ENCODE peak calls at places on chromosome 14, in six cellular contexts. D, Y, I, V, J and L are unnamed samples.
A peak's percentile ranks its signal among the peaks of the same experiment; 100 is the strongest.

GRCh38 chr14:83294941-83295340 is 1761.3 kb upstream of the SEL1L start:
- DNase-seq in D (no peak), I (no peak), V (peak; percentile 51), J (no peak), Y (no peak), L (no peak)

GRCh38 chr14:29671034-29671433 is 256.6 kb downstream of the PRKD1 start:
- DNase-seq in V (peak; percentile 26), J (no peak), I (no peak), Y (no peak), D (no peak), L (no peak)

GRCh38 chr14:56002876-56003625 is 115.2 kb upstream of the PELI2 start:
- DNase-seq in Y (no peak), J (no peak), D (peak; percentile 29), V (no peak), I (no peak), L (no peak)

GRCh38 chr14:94354638-94355185 is 31.6 kb upstream of the SERPINA6 start:
- DNase-seq in D (no peak), I (no peak), V (no peak), Y (no peak), J (no peak), L (no peak)

GRCh38 chr14:103031956-103032355 is 25.4 kb downstream of the CDC42BPB start:
- DNase-seq in Y (peak; percentile 50), J (no peak), I (no peak), V (no peak), D (peak; percentile 33), L (peak; percentile 59)

GRCh38 chr14:38217538-38217937 is 9.8 kb downstream of the SSTR1 start:
- DNase-seq in V (no peak), J (no peak), Y (no peak), D (no peak), I (no peak), L (no peak)

GRCh38 chr14:58942516-58942915 is 246.0 kb upstream of the DAAM1 start:
- DNase-seq in J (no peak), I (no peak), V (peak; percentile 31), D (no peak), Y (no peak), L (no peak)

GRCh38 chr14:37865719-37866549 is 270.5 kb downstream of the TTC6 start:
- DNase-seq in V (no peak), D (no peak), J (no peak), Y (no peak), I (no peak), L (no peak)

GRCh38 chr14:70448633-70449032 is 3.3 kb upstream of the ADAM21 start:
- DNase-seq in V (peak; percentile 62), J (no peak), Y (no peak), D (no peak), I (no peak), L (no peak)

GRCh38 chr14:30357791-30358190 is 201.2 kb upstream of the G2E3 start:
- DNase-seq in I (no peak), V (no peak), J (no peak), Y (no peak), D (no peak), L (no peak)

GRCh38 chr14:31926123-31926522 is 151.0 kb upstream of the ARHGAP5 start:
- DNase-seq in D (peak; percentile 70), J (no peak), I (no peak), Y (no peak), V (peak; percentile 53), L (no peak)

GRCh38 chr14:101665478-101666078 is 95.9 kb upstream of the PPP2R5C start:
- DNase-seq in V (peak; percentile 37), J (peak; percentile 22), D (peak; percentile 66), Y (peak; percentile 38), I (no peak), L (no peak)

GRCh38 chr14:24368562-24369252 is 723 bp downstream of the NFATC4 start:
- DNase-seq in V (peak; percentile 74), D (peak; percentile 91), Y (peak; percentile 60), I (peak; percentile 79), J (no peak), L (peak; percentile 90)

GRCh38 chr14:25041898-25042297 is 8.0 kb downstream of the STXBP6 start:
- DNase-seq in I (no peak), Y (no peak), V (no peak), J (no peak), D (no peak), L (no peak)

GRCh38 chr14:38553586-38553985 is 297.7 kb upstream of the CLEC14A start:
- DNase-seq in Y (no peak), V (peak; percentile 89), D (no peak), J (no peak), I (no peak), L (no peak)

GRCh38 chr14:75418779-75419768 is 8.7 kb upstream of the JDP2 start:
- DNase-seq in I (no peak), V (no peak), J (no peak), D (peak; percentile 78), Y (peak; percentile 70), L (no peak)

GRCh38 chr14:69081271-69081670 is 71.6 kb downstream of the DCAF5 start:
- DNase-seq in V (no peak), Y (no peak), I (no peak), D (no peak), J (no peak), L (no peak)

GRCh38 chr14:90839024-90839888 is 23.0 kb upstream of the TTC7B start:
- DNase-seq in Y (peak; percentile 25), I (peak; percentile 82), V (peak; percentile 63), D (no peak), J (no peak), L (no peak)

GRCh38 chr14:62031504-62031903 is 269.3 kb downstream of the SNAPC1 start:
- DNase-seq in D (no peak), J (no peak), Y (no peak), I (no peak), V (no peak), L (no peak)

GRCh38 chr14:100278702-100279101 is 27.5 kb downstream of the SLC25A29 start:
- DNase-seq in V (peak; percentile 67), I (no peak), Y (no peak), D (no peak), J (no peak), L (peak; percentile 81)

GRCh38 chr14:75182820-75183219 is 6.4 kb upstream of the TMED10 start:
- DNase-seq in V (peak; percentile 71), J (no peak), D (no peak), Y (no peak), I (peak; percentile 56), L (no peak)

GRCh38 chr14:83974647-83975163 is 1555.2 kb upstream of the FLRT2 start:
- DNase-seq in V (no peak), Y (peak; percentile 65), I (no peak), J (no peak), D (no peak), L (no peak)

GRCh38 chr14:23347406-23348296 is 5.0 kb downstream of the SLC22A17 start:
- DNase-seq in J (no peak), Y (no peak), D (no peak), V (no peak), I (no peak), L (no peak)

GRCh38 chr14:23344481-23344880 is 8.2 kb downstream of the SLC22A17 start:
- DNase-seq in V (no peak), I (no peak), D (no peak), Y (no peak), J (no peak), L (no peak)

GRCh38 chr14:23346693-23347405 is 5.8 kb downstream of the SLC22A17 start:
- DNase-seq in D (no peak), Y (no peak), V (no peak), J (no peak), I (no peak), L (no peak)

GRCh38 chr14:23348297-23348655 is 4.4 kb downstream of the SLC22A17 start:
- DNase-seq in Y (no peak), I (no peak), D (no peak), V (no peak), J (no peak), L (no peak)

DNA sequence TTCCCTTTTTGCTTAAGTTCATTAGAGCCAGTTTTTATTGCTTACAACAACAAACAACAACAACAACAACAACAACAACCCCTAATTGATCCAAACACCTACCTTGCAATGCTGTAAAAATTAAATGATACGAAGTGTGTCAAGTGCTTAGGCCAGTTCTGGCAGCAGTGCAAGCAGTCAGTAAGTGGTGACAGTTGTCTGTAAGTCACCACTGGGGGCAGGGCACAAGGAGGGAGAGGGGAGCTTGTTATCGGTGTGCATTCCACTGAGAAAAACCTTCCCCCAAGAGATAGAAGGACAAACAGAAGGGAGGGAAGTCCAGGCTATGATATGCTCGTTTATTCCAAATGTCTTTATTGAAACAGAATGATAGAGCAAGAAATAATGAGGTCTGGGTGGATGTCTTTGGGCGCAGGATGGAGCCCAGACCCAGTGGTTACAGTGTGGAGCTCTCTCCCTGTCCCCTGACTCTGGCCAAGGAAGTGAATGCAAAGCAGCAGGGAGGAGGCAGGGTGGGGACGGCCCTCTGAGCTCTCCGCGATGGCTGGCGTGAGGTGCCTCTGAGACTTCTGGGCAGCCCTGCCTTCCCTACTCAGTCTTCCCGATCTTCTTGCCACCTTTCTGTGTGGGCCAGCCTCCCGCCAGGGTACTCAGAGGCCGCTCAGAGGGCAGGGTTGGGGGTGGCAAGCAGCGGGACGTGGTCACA is 6.5 kb downstream of the SLC22A17 start:
- DNase-seq in I (no peak), V (no peak), J (no peak), D (peak; percentile 36), Y (no peak), L (no peak)
- H3K4me1 ChIP-seq in I (no peaks in the 10 kb centered on the region), V (no peaks in the 10 kb centered on the region), J (no peaks in the 10 kb centered on the region), D (no peaks in the 10 kb centered on the region), Y (no peaks in the 10 kb centered on the region), L (no peaks in the 10 kb centered on the region)

DNA sequence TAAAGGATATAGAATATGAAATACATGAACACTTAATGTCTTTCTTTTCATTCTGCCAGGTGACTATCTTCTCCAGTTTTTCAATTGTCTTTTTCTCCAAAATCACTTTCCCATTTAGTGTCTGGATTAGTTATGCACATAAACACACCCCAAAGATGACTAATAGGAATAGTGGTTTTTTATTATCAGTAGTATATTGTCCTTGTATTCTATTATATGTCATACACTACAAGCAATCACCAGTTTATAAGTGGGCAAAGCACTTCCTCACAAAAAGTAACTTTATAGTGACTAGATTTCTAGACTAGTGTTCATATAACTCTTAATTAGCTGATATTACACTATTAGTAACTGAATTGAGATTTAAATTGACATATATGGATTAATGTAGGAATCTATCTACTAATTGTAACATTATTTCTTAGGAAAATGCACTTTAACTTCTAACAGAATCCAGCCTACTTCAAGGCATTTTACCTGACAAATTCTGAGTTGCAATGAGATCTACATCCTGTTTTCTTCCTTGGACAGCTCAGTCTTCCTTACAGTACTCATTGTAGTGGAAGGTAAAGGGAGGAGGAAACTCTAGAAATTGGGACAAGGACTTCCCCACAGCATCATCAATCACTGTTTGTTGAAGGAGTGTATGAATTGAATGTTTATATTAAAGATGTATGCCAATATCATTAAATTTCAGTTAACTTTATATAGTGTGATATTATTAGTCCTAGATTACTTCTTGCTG is 186.1 kb upstream of the GARIN2 start:
- DNase-seq in I (no peak), V (no peak), Y (no peak), D (no peak), J (no peak), L (no peak)
- H3K4me1 ChIP-seq in I (no peaks in the 10 kb centered on the region), V (no peaks in the 10 kb centered on the region), Y (no peaks in the 10 kb centered on the region), D (no peaks in the 10 kb centered on the region), J (peaks cover 7% of the 10 kb centered on the region), L (no peaks in the 10 kb centered on the region)

GRCh38 chr14:76931629-76932402 is 96.7 kb downstream of the IRF2BPL start:
- DNase-seq in I (no peak), J (no peak), V (no peak), Y (no peak), D (no peak), L (no peak)
- H3K4me1 ChIP-seq in I (no peaks in the 10 kb centered on the region), J (peaks cover 32% of the 10 kb centered on the region), V (peaks cover 16% of the 10 kb centered on the region), Y (no peaks in the 10 kb centered on the region), D (peaks cover 15% of the 10 kb centered on the region), L (peaks cover 19% of the 10 kb centered on the region)

DNA sequence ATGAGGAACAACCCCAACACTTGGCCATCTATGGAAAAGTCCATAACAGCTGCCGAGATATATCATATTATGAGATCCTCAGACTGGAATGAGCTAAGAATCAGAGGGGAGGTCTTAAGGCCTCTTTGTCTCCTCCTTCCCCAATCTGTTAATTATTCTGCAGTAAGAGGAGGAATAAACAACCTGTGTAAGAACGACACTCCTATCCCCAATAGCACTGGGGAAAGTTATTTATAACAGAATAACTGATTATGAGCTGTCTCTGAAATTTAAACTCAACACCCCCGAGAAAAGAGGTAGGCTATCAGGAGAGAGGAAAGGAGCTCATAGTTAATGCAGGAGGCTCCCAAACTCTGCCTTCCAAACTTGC is 68.0 kb downstream of the NIN start:
- DNase-seq in I (no peak), V (no peak), Y (no peak), J (no peak), D (no peak), L (no peak)
- H3K4me1 ChIP-seq in I (peaks cover 3% of the 10 kb centered on the region), V (peaks cover 14% of the 10 kb centered on the region), Y (peaks cover 80% of the 10 kb centered on the region), J (no peaks in the 10 kb centered on the region), D (no peaks in the 10 kb centered on the region), L (no peaks in the 10 kb centered on the region)